ENCODE peak calls at places on chromosomes 2 and 18, in seven cellular contexts. One of them, this sample, is unnamed.

GRCh38 chr18:44680271-44681038 is at the start of gene SETBP1:
- DNase-seq in K562: no peak
- DNase-seq in GM12891: peak; percentile 44
- DNase-seq in Panc1: no peak
- DNase-seq in HCT116: no peak
- DNase-seq in prostate gland: peak; percentile 66
- DNase-seq in endothelial cell of umbilical vein: peak; percentile 66
- DNase-seq in this sample: peak; percentile 91

GRCh38 chr18:68387246-68387645 is 327.7 kb downstream of the TMX3 start:
- DNase-seq in endothelial cell of umbilical vein: no peak
- DNase-seq in HCT116: no peak
- DNase-seq in K562: no peak
- DNase-seq in Panc1: no peak
- DNase-seq in prostate gland: no peak
- DNase-seq in GM12891: no peak
- DNase-seq in this sample: no peak

GRCh38 chr18:48418000-48418399 is 8.8 kb upstream of the ZBTB7C start:
- DNase-seq in K562: no peak
- DNase-seq in endothelial cell of umbilical vein: no peak
- DNase-seq in HCT116: no peak
- DNase-seq in Panc1: no peak
- DNase-seq in GM12891: no peak
- DNase-seq in prostate gland: no peak
- DNase-seq in this sample: no peak

GRCh38 chr18:56748698-56749268 is 97.6 kb downstream of the WDR7 start:
- DNase-seq in Panc1: no peak
- DNase-seq in prostate gland: no peak
- DNase-seq in K562: peak; percentile 38
- DNase-seq in HCT116: peak; percentile 12
- DNase-seq in endothelial cell of umbilical vein: peak; percentile 60
- DNase-seq in GM12891: no peak
- DNase-seq in this sample: no peak

GRCh38 chr2:136534817-136535216 is 230.5 kb upstream of the THSD7B start:
- DNase-seq in GM12891: no peak
- DNase-seq in HCT116: no peak
- DNase-seq in prostate gland: no peak
- DNase-seq in endothelial cell of umbilical vein: no peak
- DNase-seq in Panc1: no peak
- DNase-seq in K562: no peak
- DNase-seq in this sample: no peak

GRCh38 chr2:160471950-160472349 is 21.7 kb downstream of the RBMS1 start:
- DNase-seq in endothelial cell of umbilical vein: no peak
- DNase-seq in prostate gland: no peak
- DNase-seq in K562: no peak
- DNase-seq in GM12891: no peak
- DNase-seq in Panc1: no peak
- DNase-seq in HCT116: no peak
- DNase-seq in this sample: no peak

GRCh38 chr2:224780814-224781213 is 64.6 kb upstream of the CCDC195 start:
- DNase-seq in K562: no peak
- DNase-seq in Panc1: no peak
- DNase-seq in HCT116: no peak
- DNase-seq in GM12891: no peak
- DNase-seq in endothelial cell of umbilical vein: no peak
- DNase-seq in prostate gland: no peak
- DNase-seq in this sample: no peak

GRCh38 chr2:176129013-176129796 is at the start of gene HOXD8:
- DNase-seq in K562: peak; percentile 26
- DNase-seq in HCT116: peak; percentile 59
- DNase-seq in endothelial cell of umbilical vein: peak; percentile 81
- DNase-seq in prostate gland: no peak
- DNase-seq in Panc1: no peak
- DNase-seq in GM12891: no peak
- DNase-seq in this sample: peak; percentile 82

GRCh38 chr2:177603734-177604133 is 211.2 kb downstream of the AGPS start:
- DNase-seq in Panc1: no peak
- DNase-seq in K562: no peak
- DNase-seq in HCT116: no peak
- DNase-seq in GM12891: no peak
- DNase-seq in prostate gland: no peak
- DNase-seq in endothelial cell of umbilical vein: no peak
- DNase-seq in this sample: no peak

GRCh38 chr2:195610708-195611107 is 46.3 kb upstream of the SLC39A10 start:
- DNase-seq in endothelial cell of umbilical vein: no peak
- DNase-seq in HCT116: no peak
- DNase-seq in prostate gland: no peak
- DNase-seq in Panc1: no peak
- DNase-seq in GM12891: no peak
- DNase-seq in K562: no peak
- DNase-seq in this sample: no peak

GRCh38 chr2:119286661-119287060 is 63.0 kb downstream of the STEAP3 start:
- DNase-seq in prostate gland: no peak
- DNase-seq in K562: no peak
- DNase-seq in Panc1: no peak
- DNase-seq in GM12891: no peak
- DNase-seq in endothelial cell of umbilical vein: no peak
- DNase-seq in HCT116: no peak
- DNase-seq in this sample: no peak

GRCh38 chr2:119282966-119283511 is 59.4 kb downstream of the STEAP3 start:
- DNase-seq in prostate gland: peak; percentile 75
- DNase-seq in K562: no peak
- DNase-seq in HCT116: no peak
- DNase-seq in endothelial cell of umbilical vein: no peak
- DNase-seq in Panc1: no peak
- DNase-seq in GM12891: no peak
- DNase-seq in this sample: no peak

GRCh38 chr2:119279666-119280065 is 56.0 kb downstream of the STEAP3 start:
- DNase-seq in GM12891: no peak
- DNase-seq in K562: peak; percentile 22
- DNase-seq in Panc1: no peak
- DNase-seq in prostate gland: no peak
- DNase-seq in HCT116: no peak
- DNase-seq in endothelial cell of umbilical vein: no peak
- DNase-seq in this sample: no peak

GRCh38 chr2:119282139-119282965 is 58.7 kb downstream of the STEAP3 start:
- DNase-seq in endothelial cell of umbilical vein: no peak
- DNase-seq in GM12891: no peak
- DNase-seq in prostate gland: no peak
- DNase-seq in Panc1: no peak
- DNase-seq in K562: no peak
- DNase-seq in HCT116: no peak
- DNase-seq in this sample: no peak

DNA sequence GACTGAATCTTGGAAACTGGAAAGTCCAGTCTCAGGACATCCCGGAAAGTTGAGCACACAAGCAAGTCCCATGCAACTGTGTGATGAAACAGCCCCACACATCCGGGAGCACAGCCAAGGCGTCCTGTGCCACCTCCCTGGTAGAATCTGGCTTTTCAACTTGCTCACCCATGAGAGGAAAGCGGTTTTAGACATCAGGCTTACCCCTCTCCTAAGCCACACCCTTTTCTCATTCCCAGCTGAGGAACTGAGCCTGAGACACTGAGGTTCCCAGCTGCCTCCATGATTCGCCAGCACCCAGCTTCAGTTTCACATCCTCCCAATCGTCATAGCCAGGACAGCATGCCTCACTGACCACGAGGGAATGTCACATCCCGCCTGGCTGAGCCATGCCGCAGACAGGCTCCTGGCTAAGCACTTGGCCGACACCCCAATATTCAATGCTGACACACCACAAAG is 60.3 kb downstream of the STEAP3 start:
- DNase-seq in K562: no peak
- DNase-seq in endothelial cell of umbilical vein: no peak
- DNase-seq in prostate gland: peak; percentile 95
- DNase-seq in HCT116: no peak
- DNase-seq in GM12891: no peak
- DNase-seq in Panc1: no peak
- DNase-seq in this sample: no peak
- TF ChIP-seq POLR2AphosphoS5 in K562: no peak
- TF ChIP-seq POLR2AphosphoS5 in endothelial cell of umbilical vein: no peak
- TF ChIP-seq POLR2AphosphoS5 in prostate gland: peak; percentile 90
- TF ChIP-seq POLR2AphosphoS5 in HCT116: no peak
- TF ChIP-seq POLR2AphosphoS5 in GM12891: no peak
- TF ChIP-seq POLR2AphosphoS5 in Panc1: no peak
- TF ChIP-seq POLR2AphosphoS5 in this sample: no peak

GRCh38 chr18:31241900-31242409 is 76.0 kb upstream of the DSG1 start:
- DNase-seq in GM12891: no peak
- DNase-seq in Panc1: no peak
- DNase-seq in K562: peak; percentile 57
- DNase-seq in endothelial cell of umbilical vein: no peak
- DNase-seq in HCT116: peak; percentile 99
- DNase-seq in prostate gland: peak; percentile 82
- DNase-seq in this sample: no peak
- TF ChIP-seq POLR2AphosphoS5 in GM12891: no peak
- TF ChIP-seq POLR2AphosphoS5 in Panc1: no peak
- TF ChIP-seq POLR2AphosphoS5 in K562: no peak
- TF ChIP-seq POLR2AphosphoS5 in endothelial cell of umbilical vein: no peak
- TF ChIP-seq POLR2AphosphoS5 in HCT116: peak; percentile 52
- TF ChIP-seq POLR2AphosphoS5 in prostate gland: peak; percentile 87
- TF ChIP-seq POLR2AphosphoS5 in this sample: no peak

GRCh38 chr2:64228126-64228678 is 84.0 kb upstream of the PELI1 start:
- DNase-seq in GM12891: peak; percentile 43
- DNase-seq in K562: peak; percentile 85
- DNase-seq in Panc1: no peak
- DNase-seq in prostate gland: peak; percentile 71
- DNase-seq in HCT116: peak; percentile 15
- DNase-seq in endothelial cell of umbilical vein: peak; percentile 84
- DNase-seq in this sample: peak; percentile 97
- TF ChIP-seq POLR2AphosphoS5 in GM12891: peak; percentile 31
- TF ChIP-seq POLR2AphosphoS5 in K562: no peak
- TF ChIP-seq POLR2AphosphoS5 in Panc1: no peak
- TF ChIP-seq POLR2AphosphoS5 in prostate gland: peak; percentile 78
- TF ChIP-seq POLR2AphosphoS5 in HCT116: peak; percentile 29
- TF ChIP-seq POLR2AphosphoS5 in endothelial cell of umbilical vein: no peak
- TF ChIP-seq POLR2AphosphoS5 in this sample: peak; percentile 96

GRCh38 chr2:131039908-131040660 is 53.2 kb downstream of the FAM168B start:
- DNase-seq in GM12891: no peak
- DNase-seq in HCT116: no peak
- DNase-seq in Panc1: no peak
- DNase-seq in prostate gland: no peak
- DNase-seq in endothelial cell of umbilical vein: no peak
- DNase-seq in K562: no peak
- DNase-seq in this sample: peak; percentile 82

GRCh38 chr2:131042161-131042775 is 51.0 kb downstream of the FAM168B start:
- DNase-seq in HCT116: no peak
- DNase-seq in endothelial cell of umbilical vein: no peak
- DNase-seq in Panc1: no peak
- DNase-seq in GM12891: no peak
- DNase-seq in prostate gland: no peak
- DNase-seq in K562: peak; percentile 22
- DNase-seq in this sample: no peak

GRCh38 chr2:131039535-131039907 is 53.7 kb downstream of the FAM168B start:
- DNase-seq in K562: no peak
- DNase-seq in endothelial cell of umbilical vein: no peak
- DNase-seq in GM12891: no peak
- DNase-seq in Panc1: no peak
- DNase-seq in prostate gland: no peak
- DNase-seq in HCT116: no peak
- DNase-seq in this sample: no peak

GRCh38 chr2:131041402-131042160 is 51.7 kb downstream of the FAM168B start:
- DNase-seq in GM12891: no peak
- DNase-seq in endothelial cell of umbilical vein: no peak
- DNase-seq in Panc1: no peak
- DNase-seq in prostate gland: no peak
- DNase-seq in HCT116: no peak
- DNase-seq in K562: no peak
- DNase-seq in this sample: no peak

DNA sequence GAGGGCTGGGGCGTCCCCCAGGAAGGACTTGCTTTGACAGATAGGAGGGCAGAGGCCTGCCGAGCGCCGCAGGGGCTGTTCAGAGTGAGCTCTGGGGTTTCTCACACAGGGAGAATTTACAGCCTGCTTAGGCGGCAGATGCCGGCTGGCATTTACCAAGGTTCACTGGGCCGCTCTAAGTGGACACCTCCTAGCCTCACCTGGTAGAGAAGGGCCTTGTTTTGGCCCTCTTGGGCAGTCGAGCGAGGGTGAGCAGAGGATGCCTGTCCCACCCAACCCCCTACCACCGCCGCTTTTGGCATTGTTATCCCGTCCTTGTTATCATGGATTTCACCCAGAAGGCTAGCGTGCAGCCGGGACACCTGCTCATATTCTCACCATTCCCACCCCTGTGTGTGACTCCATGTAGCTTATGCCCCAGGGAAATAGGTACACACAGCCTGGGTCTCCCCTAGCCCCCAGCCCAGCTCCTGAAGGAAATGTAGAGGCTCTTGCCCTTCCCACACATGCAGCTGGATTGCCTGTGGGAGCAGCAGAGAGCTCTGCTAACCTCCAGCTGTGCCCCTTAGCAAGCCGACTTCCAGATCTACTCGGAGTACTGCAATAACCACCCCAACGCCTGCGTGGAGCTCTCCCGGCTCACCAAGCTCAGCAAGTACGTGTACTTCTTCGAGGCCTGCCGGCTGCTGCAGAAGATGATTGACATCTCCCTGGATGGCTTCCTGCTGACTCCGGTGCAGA is 52.4 kb downstream of the FAM168B start:
- DNase-seq in K562: no peak
- DNase-seq in Panc1: no peak
- DNase-seq in GM12891: no peak
- DNase-seq in endothelial cell of umbilical vein: no peak
- DNase-seq in prostate gland: no peak
- DNase-seq in HCT116: no peak
- DNase-seq in this sample: peak; percentile 71
- TF ChIP-seq POLR2AphosphoS5 in K562: no peak
- TF ChIP-seq POLR2AphosphoS5 in Panc1: no peak
- TF ChIP-seq POLR2AphosphoS5 in GM12891: no peak
- TF ChIP-seq POLR2AphosphoS5 in endothelial cell of umbilical vein: no peak
- TF ChIP-seq POLR2AphosphoS5 in prostate gland: no peak
- TF ChIP-seq POLR2AphosphoS5 in HCT116: no peak
- TF ChIP-seq POLR2AphosphoS5 in this sample: no peak

GRCh38 chr2:240916571-240917008 is 10.5 kb downstream of the CROCC2 start:
- DNase-seq in GM12891: no peak
- DNase-seq in prostate gland: no peak
- DNase-seq in Panc1: no peak
- DNase-seq in endothelial cell of umbilical vein: peak; percentile 16
- DNase-seq in K562: no peak
- DNase-seq in HCT116: no peak
- DNase-seq in this sample: peak; percentile 85
- TF ChIP-seq POLR2AphosphoS5 in GM12891: no peak
- TF ChIP-seq POLR2AphosphoS5 in prostate gland: no peak
- TF ChIP-seq POLR2AphosphoS5 in Panc1: no peak
- TF ChIP-seq POLR2AphosphoS5 in endothelial cell of umbilical vein: no peak
- TF ChIP-seq POLR2AphosphoS5 in K562: no peak
- TF ChIP-seq POLR2AphosphoS5 in HCT116: no peak
- TF ChIP-seq POLR2AphosphoS5 in this sample: peak; percentile 54

GRCh38 chr18:63319383-63320040 is at the start of gene BCL2:
- DNase-seq in prostate gland: peak; percentile 26
- DNase-seq in GM12891: no peak
- DNase-seq in HCT116: no peak
- DNase-seq in Panc1: no peak
- DNase-seq in endothelial cell of umbilical vein: peak; percentile 41
- DNase-seq in K562: peak; percentile 28
- DNase-seq in this sample: no peak
- TF ChIP-seq POLR2AphosphoS5 in prostate gland: no peak
- TF ChIP-seq POLR2AphosphoS5 in GM12891: no peak
- TF ChIP-seq POLR2AphosphoS5 in HCT116: no peak
- TF ChIP-seq POLR2AphosphoS5 in Panc1: no peak
- TF ChIP-seq POLR2AphosphoS5 in endothelial cell of umbilical vein: no peak
- TF ChIP-seq POLR2AphosphoS5 in K562: no peak
- TF ChIP-seq POLR2AphosphoS5 in this sample: peak; percentile 50

GRCh38 chr2:74653985-74654882 is at the start of gene SEMA4F:
- DNase-seq in GM12891: peak; percentile 96
- DNase-seq in Panc1: peak; percentile 83
- DNase-seq in endothelial cell of umbilical vein: peak; percentile 93
- DNase-seq in prostate gland: peak; percentile 95
- DNase-seq in HCT116: peak; percentile 95
- DNase-seq in K562: peak; percentile 97
- DNase-seq in this sample: peak; percentile 97
- TF ChIP-seq POLR2AphosphoS5 in GM12891: no peak
- TF ChIP-seq POLR2AphosphoS5 in Panc1: no peak
- TF ChIP-seq POLR2AphosphoS5 in endothelial cell of umbilical vein: peak; percentile 23
- TF ChIP-seq POLR2AphosphoS5 in prostate gland: peak; percentile 96
- TF ChIP-seq POLR2AphosphoS5 in HCT116: peak; percentile 92
- TF ChIP-seq POLR2AphosphoS5 in K562: no peak
- TF ChIP-seq POLR2AphosphoS5 in this sample: peak; percentile 82